ENCODE peak calls at places on chromosomes 12 and 14, in four cellular contexts. H is GM12878, F is SK-N-SH, D is H1. Q is an unnamed sample.

GRCh38 chr14:90968025-90968424 is 92.4 kb downstream of the RPS6KA5 start:
- DNase-seq in H (no peak), D (no peak), F (no peak), Q (no peak)

GRCh38 chr12:126432780-126433179 is 1367.5 kb downstream of the AACS start:
- DNase-seq in H (no peak), D (no peak), F (no peak), Q (no peak)

GRCh38 chr12:89160716-89161123 is 191.6 kb downstream of the DUSP6 start:
- DNase-seq in H (no peak), D (no peak), F (peak; percentile 14), Q (no peak)

GRCh38 chr12:57694459-57695019 is 607 bp downstream of the OS9 start:
- DNase-seq in D (no peak), F (peak; percentile 28), H (no peak), Q (no peak)

GRCh38 chr14:64762044-64763034 is 58.1 kb downstream of the PLEKHG3 start:
- DNase-seq in H (no peak), F (peak; percentile 87), D (no peak), Q (peak; percentile 35)

GRCh38 chr14:39266589-39266870 is 32.8 kb downstream of the MIA2 start:
- DNase-seq in F (no peak), H (no peak), D (peak; percentile 76), Q (peak; percentile 96)

GRCh38 chr14:50399251-50400032 is 2.8 kb upstream of the CDKL1 start:
- DNase-seq in D (no peak), H (no peak), F (no peak), Q (no peak)

GRCh38 chr12:27589419-27589818 is 65.4 kb downstream of the PPFIBP1 start:
- DNase-seq in H (no peak), F (no peak), D (no peak), Q (no peak)

GRCh38 chr14:46902837-46903236 is 251.3 kb upstream of the RPL10L start:
- DNase-seq in D (no peak), F (no peak), H (no peak), Q (no peak)

GRCh38 chr12:98741229-98741614 is 96.1 kb downstream of the APAF1 start:
- DNase-seq in D (no peak), H (no peak), F (no peak), Q (no peak)

GRCh38 chr12:122003646-122004611 is 17.8 kb upstream of the BCL7A start:
- DNase-seq in F (no peak), H (no peak), D (no peak), Q (no peak)

GRCh38 chr12:50467441-50467840 is 37.3 kb upstream of the DIP2B start:
- DNase-seq in F (no peak), D (no peak), H (no peak), Q (no peak)

GRCh38 chr14:58812050-58812690 is 174.4 kb downstream of the DACT1 start:
- DNase-seq in D (no peak), F (peak; percentile 59), H (no peak), Q (no peak)

GRCh38 chr14:90599748-90600507 is 203.1 kb downstream of the CALM1 start:
- DNase-seq in H (no peak), F (no peak), D (no peak), Q (peak; percentile 3)

GRCh38 chr12:52271157-52271556 is 3.3 kb upstream of the KRT86 start:
- DNase-seq in F (no peak), D (no peak), H (no peak), Q (no peak)

GRCh38 chr12:59084758-59085383 is 164.6 kb upstream of the LRIG3 start:
- DNase-seq in F (peak; percentile 51), D (peak; percentile 46), H (no peak), Q (no peak)
- TF ChIP-seq TCF12 in F (peak; percentile 96), D (no peak), H (no peak), Q (no peak)

DNA sequence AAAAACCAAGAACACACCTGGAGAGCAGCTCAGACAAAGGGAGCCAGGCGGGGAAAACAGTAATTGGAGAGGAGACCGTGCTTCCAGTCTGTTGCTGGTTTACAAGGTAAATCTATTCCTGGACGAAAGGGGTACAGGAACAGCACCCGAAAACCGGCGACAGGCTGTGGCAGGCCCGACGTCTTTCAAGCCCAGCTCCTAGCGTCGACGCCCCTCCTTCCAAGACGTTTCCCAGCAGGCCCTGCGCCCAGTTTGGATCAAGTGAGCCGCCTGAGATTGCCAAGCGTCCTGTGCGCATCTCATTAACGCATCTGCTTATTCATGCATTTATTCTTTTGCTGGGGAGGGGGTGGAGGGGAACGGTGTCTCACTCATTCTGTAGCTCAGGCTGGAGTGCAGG is 1.4 kb downstream of the C12orf56 start:
- DNase-seq in F (no peak), H (no peak), D (no peak), Q (no peak)
- TF ChIP-seq TCF12 in F (no peak), H (no peak), D (no peak), Q (no peak)

DNA sequence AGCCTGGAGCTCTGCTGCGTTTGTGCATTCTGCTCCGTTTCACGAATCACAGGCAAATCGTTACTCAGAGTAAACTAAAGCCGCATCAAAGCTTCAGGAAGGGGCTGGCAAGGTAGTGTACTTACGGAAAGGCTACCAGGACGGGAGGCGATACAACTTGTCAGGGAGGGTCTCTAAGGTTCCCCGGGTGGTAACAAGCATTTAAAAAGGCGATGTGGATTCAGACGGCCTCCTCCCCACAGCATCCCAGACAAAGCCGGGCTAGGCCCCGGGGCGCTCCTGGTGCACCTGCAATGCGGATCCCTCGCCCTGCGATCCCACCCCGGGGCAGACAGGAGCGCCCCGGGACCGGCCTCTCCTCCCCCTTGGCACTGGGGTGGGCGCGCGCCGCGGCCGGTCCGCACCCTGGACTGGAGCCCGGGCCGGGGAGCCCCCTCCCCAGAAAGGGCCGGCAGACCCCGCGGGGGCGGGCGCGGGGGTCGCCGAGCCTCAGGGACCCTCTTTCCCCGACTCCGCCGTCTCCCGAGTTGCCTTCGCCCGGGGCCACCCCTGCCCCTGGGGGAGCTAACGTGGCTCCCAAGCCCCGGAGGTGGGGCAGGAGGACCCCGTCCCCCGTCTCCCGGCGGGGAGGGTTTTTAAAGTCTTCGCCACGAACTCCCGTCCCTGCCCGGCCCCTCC is 722 bp downstream of the CCDC92 start:
- DNase-seq in H (no peak), D (peak; percentile 80), F (peak; percentile 69), Q (peak; percentile 58)
- TF ChIP-seq TCF12 in H (no peak), D (peak; percentile 99), F (no peak), Q (no peak)

DNA sequence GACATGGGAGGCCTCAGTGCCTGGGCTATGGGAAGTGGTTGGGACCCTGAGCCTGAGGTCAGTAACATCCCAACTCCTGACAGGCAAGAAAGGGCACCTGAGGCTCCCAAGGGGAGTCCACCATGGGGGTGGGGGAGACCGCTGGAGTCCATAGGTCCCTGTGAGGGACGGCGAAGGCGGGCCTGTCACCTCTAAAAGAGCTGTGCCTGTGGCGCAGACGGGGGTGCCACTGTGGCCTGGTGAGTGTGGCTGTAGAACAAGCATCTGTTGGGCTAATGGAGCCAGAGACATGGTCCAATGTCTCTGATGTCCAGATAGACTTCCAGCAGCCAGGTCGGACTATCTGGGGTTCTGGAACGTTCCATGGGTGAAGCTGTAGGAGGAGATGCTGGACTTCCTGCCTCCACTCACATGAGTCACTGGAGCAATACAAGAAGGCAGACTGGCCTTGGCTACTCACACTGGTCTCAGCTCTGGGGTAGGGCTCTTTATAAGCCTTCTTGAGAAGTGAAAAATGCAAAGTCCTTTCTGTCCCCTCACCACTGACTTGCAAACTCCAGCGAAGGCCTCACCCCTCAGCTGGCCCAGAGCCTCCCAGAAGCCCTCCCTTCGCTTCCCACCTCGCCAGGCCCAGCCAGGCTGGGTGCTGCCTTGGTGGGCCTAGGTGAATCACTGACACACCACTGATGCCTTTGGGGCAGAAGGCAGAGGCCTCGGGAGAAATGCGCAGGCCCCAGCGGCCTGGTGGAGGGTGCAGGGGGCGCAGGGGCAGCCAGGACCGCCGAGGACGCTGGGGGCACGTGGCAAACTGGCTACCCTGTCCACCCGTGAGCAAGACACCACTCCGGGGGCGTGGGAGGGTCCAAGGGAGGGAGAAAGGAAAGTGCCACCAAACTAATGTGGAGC is 1.1 kb upstream of the TRAF3 start:
- DNase-seq in H (no peak), F (no peak), D (no peak), Q (peak; percentile 43)
- TF ChIP-seq TCF12 in H (no peak), F (no peak), D (no peak), Q (no peak)

GRCh38 chr12:77001181-77001758 is 64.1 kb downstream of the E2F7 start:
- DNase-seq in D (no peak), H (no peak), F (no peak), Q (no peak)
- TF ChIP-seq TCF12 in D (no peak), H (no peak), F (no peak), Q (no peak)

DNA sequence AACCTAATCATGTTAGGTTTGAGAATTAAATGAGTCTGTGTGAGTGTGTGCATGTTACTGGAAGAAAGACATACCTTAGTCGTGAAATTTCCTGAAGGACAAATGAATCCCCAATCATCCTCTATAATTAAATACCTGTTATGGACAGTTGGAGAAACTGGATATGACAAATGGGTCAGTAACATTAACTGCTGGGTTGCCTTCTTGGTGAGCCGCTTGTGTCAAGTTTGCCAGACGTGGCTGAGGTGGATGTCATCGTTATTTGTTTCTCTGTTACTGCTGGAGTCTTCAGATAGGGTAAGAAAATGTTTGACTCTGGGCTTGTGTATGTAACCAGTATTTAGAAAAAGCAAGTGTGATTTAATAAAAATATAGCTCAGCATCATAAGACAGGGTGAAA is 131.6 kb downstream of the CAND1 start:
- DNase-seq in F (no peak), D (no peak), H (no peak), Q (no peak)
- TF ChIP-seq TCF12 in F (no peak), D (no peak), H (no peak), Q (no peak)

DNA sequence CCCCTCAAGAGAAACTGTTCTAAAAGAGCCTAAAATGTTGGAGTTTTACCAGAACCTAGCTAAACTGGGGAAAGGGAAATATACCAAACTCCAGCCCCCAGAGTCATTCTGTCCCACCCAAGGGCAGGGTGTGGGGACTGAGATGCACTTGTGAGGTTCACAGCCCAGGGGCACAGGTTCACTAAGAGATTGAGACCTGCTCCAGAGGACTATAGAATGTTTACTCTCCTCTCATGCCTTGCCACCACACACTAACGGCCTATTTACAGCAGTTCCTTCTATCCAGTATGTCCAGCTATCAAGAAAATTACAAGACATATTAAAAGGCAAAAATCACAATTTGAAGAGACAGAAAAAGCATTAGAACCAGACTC is 60.6 kb upstream of the PARP11 start:
- DNase-seq in F (no peak), H (no peak), D (no peak), Q (no peak)
- TF ChIP-seq TCF12 in F (no peak), H (no peak), D (no peak), Q (no peak)

Q was measured in HepG2.